ENCODE peak calls at places on chromosome 16, in five cellular contexts. One of them, this sample, is unnamed.

GRCh38 chr16:67845291-67846062 is 1.3 kb upstream of the NUTF2 start:
- DNase-seq in AG04450: no peak
- DNase-seq in RPMI7951: no peak
- DNase-seq in mucosa of descending colon: peak
- DNase-seq in AG10803: no peak
- DNase-seq in this sample: no peak

GRCh38 chr16:81582655-81583441 is 138.2 kb downstream of the CMIP start:
- DNase-seq in AG04450: no peak
- DNase-seq in RPMI7951: no peak
- DNase-seq in mucosa of descending colon: no peak
- DNase-seq in AG10803: peak
- DNase-seq in this sample: no peak

GRCh38 chr16:83666449-83666848 is 141.3 kb upstream of the HSBP1 start:
- DNase-seq in AG04450: no peak
- DNase-seq in RPMI7951: no peak
- DNase-seq in mucosa of descending colon: peak
- DNase-seq in AG10803: no peak
- DNase-seq in this sample: no peak

GRCh38 chr16:67666032-67666537 is 465 bp downstream of the ENKD1 start:
- DNase-seq in AG04450: no peak
- DNase-seq in RPMI7951: peak
- DNase-seq in mucosa of descending colon: peak
- DNase-seq in AG10803: no peak
- DNase-seq in this sample: no peak

GRCh38 chr16:11314309-11314894 is 30.9 kb upstream of the RMI2 start:
- DNase-seq in AG04450: no peak
- DNase-seq in RPMI7951: no peak
- DNase-seq in mucosa of descending colon: no peak
- DNase-seq in AG10803: no peak
- DNase-seq in this sample: no peak

GRCh38 chr16:11614587-11615175 is 28.0 kb upstream of the LITAF start:
- DNase-seq in AG04450: no peak
- DNase-seq in RPMI7951: no peak
- DNase-seq in mucosa of descending colon: no peak
- DNase-seq in AG10803: no peak
- DNase-seq in this sample: no peak

GRCh38 chr16:19213885-19214284 is 45.8 kb downstream of the SYT17 start:
- DNase-seq in AG04450: no peak
- DNase-seq in RPMI7951: no peak
- DNase-seq in mucosa of descending colon: no peak
- DNase-seq in AG10803: no peak
- DNase-seq in this sample: no peak

GRCh38 chr16:70649300-70649699 is 2.9 kb downstream of the IL34 start:
- DNase-seq in AG04450: no peak
- DNase-seq in RPMI7951: no peak
- DNase-seq in mucosa of descending colon: no peak
- DNase-seq in AG10803: peak
- DNase-seq in this sample: no peak

GRCh38 chr16:58378401-58378800 is 13.9 kb upstream of the GINS3 start:
- DNase-seq in AG04450: no peak
- DNase-seq in RPMI7951: no peak
- DNase-seq in mucosa of descending colon: no peak
- DNase-seq in AG10803: no peak
- DNase-seq in this sample: no peak

GRCh38 chr16:18932243-18932997 is 6.2 kb upstream of the SMG1 start:
- DNase-seq in AG04450: no peak
- DNase-seq in RPMI7951: peak
- DNase-seq in mucosa of descending colon: no peak
- DNase-seq in AG10803: peak
- DNase-seq in this sample: peak

GRCh38 chr16:49580751-49581303 is 207.2 kb downstream of the C16orf78 start:
- DNase-seq in AG04450: no peak
- DNase-seq in RPMI7951: no peak
- DNase-seq in mucosa of descending colon: no peak
- DNase-seq in AG10803: no peak
- DNase-seq in this sample: no peak

GRCh38 chr16:68478526-68479249 is 30.4 kb upstream of the SMPD3 start:
- DNase-seq in AG04450: no peak
- DNase-seq in RPMI7951: no peak
- DNase-seq in mucosa of descending colon: no peak
- DNase-seq in AG10803: no peak
- DNase-seq in this sample: no peak

GRCh38 chr16:47853635-47854034 is 302.2 kb downstream of the ABCC12 start:
- DNase-seq in AG04450: no peak
- DNase-seq in RPMI7951: peak
- DNase-seq in mucosa of descending colon: no peak
- DNase-seq in AG10803: no peak
- DNase-seq in this sample: no peak

GRCh38 chr16:78128920-78129319 is 29.5 kb downstream of the WWOX start:
- DNase-seq in AG04450: no peak
- DNase-seq in RPMI7951: no peak
- DNase-seq in mucosa of descending colon: no peak
- DNase-seq in AG10803: no peak
- DNase-seq in this sample: no peak

GRCh38 chr16:72501739-72502653 is 330.0 kb upstream of the PMFBP1 start:
- DNase-seq in AG04450: peak
- DNase-seq in RPMI7951: peak
- DNase-seq in mucosa of descending colon: peak
- DNase-seq in AG10803: peak
- DNase-seq in this sample: peak

GRCh38 chr16:56227936-56228335 is 36.6 kb downstream of the GNAO1 start:
- DNase-seq in AG04450: no peak
- DNase-seq in RPMI7951: no peak
- DNase-seq in mucosa of descending colon: no peak
- DNase-seq in AG10803: no peak
- DNase-seq in this sample: no peak

GRCh38 chr16:83840060-83840617 is 32.4 kb downstream of the HSBP1 start:
- DNase-seq in AG04450: no peak
- DNase-seq in RPMI7951: no peak
- DNase-seq in mucosa of descending colon: no peak
- DNase-seq in AG10803: no peak
- DNase-seq in this sample: no peak

GRCh38 chr16:82067042-82067809 is 32.2 kb downstream of the HSD17B2 start:
- DNase-seq in AG04450: no peak
- DNase-seq in RPMI7951: no peak
- DNase-seq in mucosa of descending colon: no peak
- DNase-seq in AG10803: peak
- DNase-seq in this sample: no peak

GRCh38 chr16:20814761-20815160 is 8.4 kb downstream of the REXO5 start:
- DNase-seq in AG04450: no peak
- DNase-seq in RPMI7951: peak
- DNase-seq in mucosa of descending colon: no peak
- DNase-seq in AG10803: no peak
- DNase-seq in this sample: no peak

GRCh38 chr16:15799851-15800495 is 56.9 kb downstream of the MYH11 start:
- DNase-seq in AG04450: no peak
- DNase-seq in RPMI7951: no peak
- DNase-seq in mucosa of descending colon: no peak
- DNase-seq in AG10803: no peak
- DNase-seq in this sample: no peak

GRCh38 chr16:11679941-11680911 is 12.0 kb downstream of the SNN start:
- DNase-seq in AG04450: no peak
- DNase-seq in RPMI7951: no peak
- DNase-seq in mucosa of descending colon: no peak
- DNase-seq in AG10803: no peak
- DNase-seq in this sample: no peak

GRCh38 chr16:89749637-89750036 is 28.3 kb downstream of the ZNF276 start:
- DNase-seq in AG04450: no peak
- DNase-seq in RPMI7951: no peak
- DNase-seq in mucosa of descending colon: peak
- DNase-seq in AG10803: no peak
- DNase-seq in this sample: no peak

GRCh38 chr16:85676466-85676865 is 12.3 kb downstream of the GINS2 start:
- DNase-seq in AG04450: no peak
- DNase-seq in RPMI7951: no peak
- DNase-seq in mucosa of descending colon: no peak
- DNase-seq in AG10803: no peak
- DNase-seq in this sample: no peak

GRCh38 chr16:51853586-51853985 is 693.4 kb downstream of the TOX3 start:
- DNase-seq in AG04450: no peak
- DNase-seq in RPMI7951: no peak
- DNase-seq in mucosa of descending colon: no peak
- DNase-seq in AG10803: no peak
- DNase-seq in this sample: no peak

GRCh38 chr16:20695024-20695423 is 2.5 kb downstream of the ACSM1 start:
- DNase-seq in AG04450: no peak
- DNase-seq in RPMI7951: no peak
- DNase-seq in mucosa of descending colon: no peak
- DNase-seq in AG10803: no peak
- DNase-seq in this sample: no peak

GRCh38 chr16:53089434-53090270 is 34.9 kb downstream of the CHD9 start:
- DNase-seq in AG04450: no peak
- DNase-seq in RPMI7951: peak
- DNase-seq in mucosa of descending colon: peak
- DNase-seq in AG10803: peak
- DNase-seq in this sample: no peak

GRCh38 chr16:74480150-74481029 is 59.1 kb upstream of the CLEC18B start:
- DNase-seq in AG04450: no peak
- DNase-seq in RPMI7951: peak
- DNase-seq in mucosa of descending colon: peak
- DNase-seq in AG10803: peak
- DNase-seq in this sample: no peak

GRCh38 chr16:71628810-71629209 is 2.8 kb downstream of the MARVELD3 start:
- DNase-seq in AG04450: no peak
- DNase-seq in RPMI7951: no peak
- DNase-seq in mucosa of descending colon: peak
- DNase-seq in AG10803: peak
- DNase-seq in this sample: peak

GRCh38 chr16:30786115-30786935 is 680 bp downstream of the ZNF629 start:
- DNase-seq in AG04450: no peak
- DNase-seq in RPMI7951: peak
- DNase-seq in mucosa of descending colon: peak
- DNase-seq in AG10803: peak
- DNase-seq in this sample: no peak

GRCh38 chr16:8676737-8677375 is 2.4 kb downstream of the ABAT start:
- DNase-seq in AG04450: no peak
- DNase-seq in RPMI7951: peak
- DNase-seq in mucosa of descending colon: no peak
- DNase-seq in AG10803: no peak
- DNase-seq in this sample: no peak

GRCh38 chr16:87918314-87918713 is 18.0 kb downstream of the CA5A start:
- DNase-seq in AG04450: no peak
- DNase-seq in RPMI7951: peak
- DNase-seq in mucosa of descending colon: no peak
- DNase-seq in AG10803: peak
- DNase-seq in this sample: no peak

GRCh38 chr16:986411-986810 is 4.8 kb downstream of the SOX8 start:
- DNase-seq in AG04450: no peak
- DNase-seq in RPMI7951: no peak
- DNase-seq in mucosa of descending colon: no peak
- DNase-seq in AG10803: no peak
- DNase-seq in this sample: no peak

This sample was measured in skeletal muscle cell.